ENCODE peak calls at places on chromosomes 3 and 15, in ten cellular contexts. One of them, this sample, is unnamed.

GRCh38 chr15:71708741-71709140 is 101.6 kb upstream of the NR2E3 start:
- DNase-seq in MCF 10A: no peak
- DNase-seq in tibial artery: no peak
- DNase-seq in Panc1: no peak
- DNase-seq in AG10803: no peak
- DNase-seq in left lung: no peak
- DNase-seq in neural progenitor cell: no peak
- DNase-seq in fibroblast of the aortic adventitia: no peak
- DNase-seq in AG04450: no peak
- DNase-seq in tibial nerve: no peak
- DNase-seq in this sample: no peak

GRCh38 chr3:196537319-196537984 is 22.3 kb upstream of the SMCO1 start:
- DNase-seq in MCF 10A: peak; percentile 45
- DNase-seq in tibial artery: no peak
- DNase-seq in Panc1: no peak
- DNase-seq in AG10803: no peak
- DNase-seq in left lung: no peak
- DNase-seq in neural progenitor cell: peak; percentile 60
- DNase-seq in fibroblast of the aortic adventitia: peak; percentile 40
- DNase-seq in AG04450: no peak
- DNase-seq in tibial nerve: peak; percentile 65
- DNase-seq in this sample: peak; percentile 60

GRCh38 chr3:188956839-188957489 is 214.8 kb upstream of the TPRG1 start:
- DNase-seq in MCF 10A: peak; percentile 71
- DNase-seq in tibial artery: no peak
- DNase-seq in Panc1: peak; percentile 24
- DNase-seq in AG10803: peak; percentile 71
- DNase-seq in left lung: no peak
- DNase-seq in neural progenitor cell: peak; percentile 81
- DNase-seq in fibroblast of the aortic adventitia: peak; percentile 87
- DNase-seq in AG04450: no peak
- DNase-seq in tibial nerve: peak; percentile 63
- DNase-seq in this sample: no peak

GRCh38 chr3:5017953-5018531 is 38.8 kb downstream of the BHLHE40 start:
- DNase-seq in MCF 10A: peak; percentile 82
- DNase-seq in tibial artery: peak; percentile 88
- DNase-seq in Panc1: no peak
- DNase-seq in AG10803: peak; percentile 71
- DNase-seq in left lung: no peak
- DNase-seq in neural progenitor cell: peak; percentile 53
- DNase-seq in fibroblast of the aortic adventitia: peak; percentile 95
- DNase-seq in AG04450: no peak
- DNase-seq in tibial nerve: peak; percentile 77
- DNase-seq in this sample: no peak

GRCh38 chr3:127209155-127209839 is 16.4 kb downstream of the PRR23E start:
- DNase-seq in MCF 10A: no peak
- DNase-seq in tibial artery: peak; percentile 51
- DNase-seq in Panc1: no peak
- DNase-seq in AG10803: no peak
- DNase-seq in left lung: no peak
- DNase-seq in neural progenitor cell: no peak
- DNase-seq in fibroblast of the aortic adventitia: no peak
- DNase-seq in AG04450: no peak
- DNase-seq in tibial nerve: no peak
- DNase-seq in this sample: no peak

GRCh38 chr15:66603301-66604179 is 37.7 kb upstream of the LCTL start:
- DNase-seq in MCF 10A: peak; percentile 57
- DNase-seq in tibial artery: peak; percentile 74
- DNase-seq in Panc1: peak; percentile 27
- DNase-seq in AG10803: peak; percentile 45
- DNase-seq in left lung: peak; percentile 67
- DNase-seq in neural progenitor cell: peak; percentile 91
- DNase-seq in fibroblast of the aortic adventitia: peak; percentile 73
- DNase-seq in AG04450: peak; percentile 39
- DNase-seq in tibial nerve: peak; percentile 44
- DNase-seq in this sample: peak; percentile 78

GRCh38 chr3:174329321-174329720 is 529.8 kb upstream of the NAALADL2 start:
- DNase-seq in MCF 10A: no peak
- DNase-seq in tibial artery: no peak
- DNase-seq in Panc1: no peak
- DNase-seq in AG10803: peak; percentile 96
- DNase-seq in left lung: no peak
- DNase-seq in neural progenitor cell: no peak
- DNase-seq in fibroblast of the aortic adventitia: peak; percentile 93
- DNase-seq in AG04450: no peak
- DNase-seq in tibial nerve: no peak
- DNase-seq in this sample: no peak

GRCh38 chr3:69509288-69509687 is 123.4 kb upstream of the FRMD4B start:
- DNase-seq in MCF 10A: no peak
- DNase-seq in tibial artery: no peak
- DNase-seq in Panc1: no peak
- DNase-seq in AG10803: no peak
- DNase-seq in left lung: no peak
- DNase-seq in neural progenitor cell: no peak
- DNase-seq in fibroblast of the aortic adventitia: no peak
- DNase-seq in AG04450: no peak
- DNase-seq in tibial nerve: no peak
- DNase-seq in this sample: no peak

GRCh38 chr3:120113128-120114116 is 19.2 kb upstream of the GSK3B start:
- DNase-seq in MCF 10A: peak; percentile 91
- DNase-seq in tibial artery: no peak
- DNase-seq in Panc1: peak; percentile 22
- DNase-seq in AG10803: peak; percentile 65
- DNase-seq in left lung: peak; percentile 39
- DNase-seq in neural progenitor cell: no peak
- DNase-seq in fibroblast of the aortic adventitia: peak; percentile 69
- DNase-seq in AG04450: peak; percentile 32
- DNase-seq in tibial nerve: no peak
- DNase-seq in this sample: no peak

DNA sequence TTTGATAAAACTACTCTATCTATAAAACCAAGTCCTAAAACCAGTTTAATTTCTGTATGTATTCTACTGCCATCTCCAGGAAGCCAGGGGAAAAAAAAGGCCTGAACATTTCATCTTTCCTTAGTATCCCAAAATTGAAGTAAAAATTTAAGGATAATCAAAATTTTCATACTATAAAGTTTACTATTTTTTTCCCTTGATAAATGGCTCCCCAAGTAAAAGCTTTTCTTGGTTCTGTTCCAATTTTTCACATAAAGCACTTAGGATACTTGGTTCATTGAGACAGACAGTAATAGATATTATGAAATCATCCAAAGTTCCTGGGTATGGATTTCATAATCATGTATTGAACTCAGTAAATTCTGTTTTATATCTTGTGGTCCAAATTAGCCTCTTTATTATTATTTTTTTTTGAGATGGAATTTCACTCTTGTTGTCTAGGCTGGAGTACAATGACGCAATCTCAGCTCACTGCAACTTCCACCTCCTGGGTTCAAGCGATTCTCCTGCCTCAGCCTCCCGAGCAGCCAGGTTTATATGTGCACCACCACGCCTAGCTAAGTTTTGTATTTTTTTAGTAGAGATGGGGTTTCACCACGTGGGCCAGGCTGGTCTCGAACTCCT is 34.5 kb downstream of the ICE2 start:
- DNase-seq in MCF 10A: peak; percentile 50
- DNase-seq in tibial artery: no peak
- DNase-seq in Panc1: no peak
- DNase-seq in AG10803: peak; percentile 63
- DNase-seq in left lung: no peak
- DNase-seq in neural progenitor cell: no peak
- DNase-seq in fibroblast of the aortic adventitia: peak; percentile 68
- DNase-seq in AG04450: no peak
- DNase-seq in tibial nerve: no peak
- DNase-seq in this sample: no peak
- TF ChIP-seq CTCF in MCF 10A: peak; percentile 45
- TF ChIP-seq CTCF in tibial artery: peak; percentile 73
- TF ChIP-seq CTCF in Panc1: peak; percentile 64
- TF ChIP-seq CTCF in AG10803: peak; percentile 82
- TF ChIP-seq CTCF in left lung: peak; percentile 39
- TF ChIP-seq CTCF in neural progenitor cell: peak; percentile 46
- TF ChIP-seq CTCF in fibroblast of the aortic adventitia: peak; percentile 75
- TF ChIP-seq CTCF in AG04450: peak; percentile 74
- TF ChIP-seq CTCF in tibial nerve: no peak
- TF ChIP-seq CTCF in this sample: no peak

GRCh38 chr3:153731036-153731435 is 390.2 kb upstream of the ARHGEF26 start:
- DNase-seq in MCF 10A: no peak
- DNase-seq in tibial artery: no peak
- DNase-seq in Panc1: no peak
- DNase-seq in AG10803: no peak
- DNase-seq in left lung: no peak
- DNase-seq in neural progenitor cell: no peak
- DNase-seq in fibroblast of the aortic adventitia: no peak
- DNase-seq in AG04450: no peak
- DNase-seq in tibial nerve: no peak
- DNase-seq in this sample: no peak

GRCh38 chr3:153740109-153740508 is 381.1 kb upstream of the ARHGEF26 start:
- DNase-seq in MCF 10A: no peak
- DNase-seq in tibial artery: no peak
- DNase-seq in Panc1: no peak
- DNase-seq in AG10803: no peak
- DNase-seq in left lung: no peak
- DNase-seq in neural progenitor cell: no peak
- DNase-seq in fibroblast of the aortic adventitia: no peak
- DNase-seq in AG04450: no peak
- DNase-seq in tibial nerve: no peak
- DNase-seq in this sample: no peak

DNA sequence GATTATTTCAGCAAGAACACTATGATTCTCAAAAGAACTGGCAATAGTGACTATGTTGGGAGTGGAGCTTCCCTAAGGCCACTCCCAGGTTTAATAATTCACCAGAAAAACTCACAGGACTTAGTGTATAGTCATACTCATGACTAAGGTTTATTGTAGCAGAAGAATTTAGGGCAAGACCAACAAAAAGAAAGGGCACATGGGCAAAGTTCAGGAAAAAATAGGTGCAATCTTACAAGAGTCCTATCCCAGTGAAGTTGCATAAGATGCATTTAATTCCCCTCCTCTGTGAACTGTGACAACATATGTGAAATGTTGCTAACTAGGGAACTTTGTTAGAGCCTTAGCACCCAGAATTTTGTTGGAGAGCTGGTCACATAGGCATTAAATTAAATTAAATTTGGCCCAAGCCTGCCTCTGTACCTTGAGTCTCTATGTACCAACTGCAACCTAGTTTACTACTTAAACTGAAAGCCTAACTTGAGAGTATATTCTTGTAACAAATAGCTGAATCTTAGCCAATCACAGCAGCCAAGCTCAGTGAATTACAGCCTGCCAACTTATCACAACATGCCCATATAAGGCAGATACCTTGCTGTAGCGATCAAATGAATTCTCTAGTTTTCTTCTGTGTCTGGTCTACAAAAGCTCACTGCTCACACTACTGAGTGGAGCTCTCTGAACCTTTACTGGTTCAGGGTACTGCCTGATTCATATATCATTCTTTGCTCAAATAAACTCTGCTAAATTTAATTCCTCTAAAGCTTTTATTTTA is 386.2 kb upstream of the ARHGEF26 start:
- DNase-seq in MCF 10A: peak; percentile 11
- DNase-seq in tibial artery: no peak
- DNase-seq in Panc1: no peak
- DNase-seq in AG10803: peak; percentile 44
- DNase-seq in left lung: no peak
- DNase-seq in neural progenitor cell: no peak
- DNase-seq in fibroblast of the aortic adventitia: peak; percentile 55
- DNase-seq in AG04450: no peak
- DNase-seq in tibial nerve: no peak
- DNase-seq in this sample: no peak
- TF ChIP-seq CTCF in MCF 10A: no peak
- TF ChIP-seq CTCF in tibial artery: no peak
- TF ChIP-seq CTCF in Panc1: no peak
- TF ChIP-seq CTCF in AG10803: no peak
- TF ChIP-seq CTCF in left lung: no peak
- TF ChIP-seq CTCF in neural progenitor cell: no peak
- TF ChIP-seq CTCF in fibroblast of the aortic adventitia: no peak
- TF ChIP-seq CTCF in AG04450: no peak
- TF ChIP-seq CTCF in tibial nerve: no peak
- TF ChIP-seq CTCF in this sample: no peak

DNA sequence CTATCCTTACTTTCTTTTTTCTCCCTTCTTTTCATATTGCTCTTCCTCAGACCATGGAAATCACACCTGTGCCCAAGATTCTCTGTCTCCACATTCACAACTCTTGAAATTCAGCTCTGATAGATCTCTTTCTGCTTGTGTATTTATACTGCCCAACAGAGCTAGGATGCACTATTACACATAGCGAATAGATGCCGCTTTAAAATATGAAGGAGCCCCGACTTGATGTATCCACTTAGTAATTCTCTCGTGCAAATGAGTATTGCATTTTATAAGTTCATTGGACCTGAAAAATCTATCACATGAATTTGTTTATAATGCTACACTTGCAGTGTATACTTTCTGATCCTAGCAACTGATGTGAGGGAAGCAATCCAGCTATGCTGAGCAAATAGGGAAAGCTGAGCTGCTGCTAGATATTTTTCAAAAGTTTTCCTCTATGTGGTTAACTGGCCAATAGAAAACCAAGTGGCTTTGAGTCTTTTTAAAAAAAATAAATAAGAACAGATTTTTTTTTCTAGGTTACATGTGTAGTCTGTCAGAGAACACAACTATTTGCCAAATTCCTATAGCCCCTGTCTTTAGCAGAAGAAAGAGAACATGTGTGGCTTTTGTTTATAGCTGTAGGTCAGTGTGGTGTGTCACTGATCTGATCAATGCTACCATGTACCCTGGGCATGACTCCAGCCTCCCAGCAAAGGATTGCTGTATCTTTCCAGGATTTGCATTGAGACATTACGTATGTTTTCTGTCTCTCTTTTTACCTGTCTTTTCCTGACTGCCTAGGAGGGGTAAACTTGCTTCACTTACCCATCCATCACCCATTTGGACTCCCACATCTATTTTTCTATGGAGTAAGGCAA is 64.2 kb upstream of the LEKR1 start:
- DNase-seq in MCF 10A: no peak
- DNase-seq in tibial artery: no peak
- DNase-seq in Panc1: no peak
- DNase-seq in AG10803: peak; percentile 50
- DNase-seq in left lung: no peak
- DNase-seq in neural progenitor cell: no peak
- DNase-seq in fibroblast of the aortic adventitia: peak; percentile 82
- DNase-seq in AG04450: no peak
- DNase-seq in tibial nerve: no peak
- DNase-seq in this sample: no peak
- TF ChIP-seq CTCF in MCF 10A: no peak
- TF ChIP-seq CTCF in tibial artery: no peak
- TF ChIP-seq CTCF in Panc1: peak; percentile 35
- TF ChIP-seq CTCF in AG10803: peak; percentile 12
- TF ChIP-seq CTCF in left lung: no peak
- TF ChIP-seq CTCF in neural progenitor cell: no peak
- TF ChIP-seq CTCF in fibroblast of the aortic adventitia: no peak
- TF ChIP-seq CTCF in AG04450: peak; percentile 50
- TF ChIP-seq CTCF in tibial nerve: no peak
- TF ChIP-seq CTCF in this sample: no peak

GRCh38 chr3:90092994-90093393 is 985.6 kb downstream of the EPHA3 start:
- DNase-seq in MCF 10A: peak; percentile 39
- DNase-seq in tibial artery: no peak
- DNase-seq in Panc1: no peak
- DNase-seq in AG10803: peak; percentile 3
- DNase-seq in left lung: no peak
- DNase-seq in neural progenitor cell: peak; percentile 11
- DNase-seq in fibroblast of the aortic adventitia: peak; percentile 16
- DNase-seq in AG04450: no peak
- DNase-seq in tibial nerve: no peak
- DNase-seq in this sample: no peak

GRCh38 chr3:90091557-90091956 is 984.1 kb downstream of the EPHA3 start:
- DNase-seq in MCF 10A: peak; percentile 54
- DNase-seq in tibial artery: no peak
- DNase-seq in Panc1: no peak
- DNase-seq in AG10803: peak; percentile 12
- DNase-seq in left lung: no peak
- DNase-seq in neural progenitor cell: peak; percentile 61
- DNase-seq in fibroblast of the aortic adventitia: peak; percentile 43
- DNase-seq in AG04450: no peak
- DNase-seq in tibial nerve: peak; percentile 14
- DNase-seq in this sample: peak; percentile 42
- TF ChIP-seq CTCF in MCF 10A: peak; percentile 77
- TF ChIP-seq CTCF in tibial artery: peak; percentile 66
- TF ChIP-seq CTCF in Panc1: peak; percentile 61
- TF ChIP-seq CTCF in AG10803: peak; percentile 50
- TF ChIP-seq CTCF in left lung: peak; percentile 42
- TF ChIP-seq CTCF in neural progenitor cell: peak; percentile 69
- TF ChIP-seq CTCF in fibroblast of the aortic adventitia: peak; percentile 47
- TF ChIP-seq CTCF in AG04450: peak; percentile 49
- TF ChIP-seq CTCF in tibial nerve: no peak
- TF ChIP-seq CTCF in this sample: peak; percentile 69